ENCODE peak calls at places on chromosomes 13 and 19, in four cellular contexts. One of them, this sample, is unnamed.
A peak's percentile ranks its signal among the peaks of the same experiment; 100 is the strongest.

GRCh38 chr13:95367309-95367843 is 66.1 kb upstream of the ABCC4 start:
- DNase-seq in breast epithelium: no peak
- DNase-seq in transverse colon: no peak
- DNase-seq in GM13976: no peak
- DNase-seq in this sample: no peak

GRCh38 chr19:58395220-58395978 is at the start of gene RNF225:
- DNase-seq in GM13976: no peak
- DNase-seq in breast epithelium: peak; percentile 73
- DNase-seq in transverse colon: peak; percentile 50
- DNase-seq in this sample: no peak

GRCh38 chr13:109154146-109154545 is 524.7 kb downstream of the MYO16 start:
- DNase-seq in GM13976: no peak
- DNase-seq in transverse colon: no peak
- DNase-seq in breast epithelium: no peak
- DNase-seq in this sample: no peak

GRCh38 chr19:11091343-11092153 is 2.3 kb downstream of the LDLR start:
- DNase-seq in GM13976: no peak
- DNase-seq in breast epithelium: peak; percentile 77
- DNase-seq in transverse colon: peak; percentile 79
- DNase-seq in this sample: no peak

GRCh38 chr19:2732157-2732725 is 7.6 kb downstream of the SLC39A3 start:
- DNase-seq in breast epithelium: no peak
- DNase-seq in transverse colon: no peak
- DNase-seq in GM13976: no peak
- DNase-seq in this sample: no peak

GRCh38 chr19:778910-779653 is 18.2 kb upstream of the PTBP1 start:
- DNase-seq in GM13976: no peak
- DNase-seq in breast epithelium: no peak
- DNase-seq in transverse colon: peak; percentile 38
- DNase-seq in this sample: peak; percentile 68

GRCh38 chr19:41552558-41552957 is 23.4 kb upstream of the CEACAM21 start:
- DNase-seq in breast epithelium: no peak
- DNase-seq in GM13976: no peak
- DNase-seq in transverse colon: peak; percentile 50
- DNase-seq in this sample: no peak

GRCh38 chr13:44470623-44471562 is 97.3 kb downstream of the SERP2 start:
- DNase-seq in transverse colon: no peak
- DNase-seq in breast epithelium: no peak
- DNase-seq in GM13976: no peak
- DNase-seq in this sample: no peak

GRCh38 chr13:40087021-40088002 is 431.9 kb downstream of the COG6 start:
- DNase-seq in breast epithelium: no peak
- DNase-seq in transverse colon: no peak
- DNase-seq in GM13976: no peak
- DNase-seq in this sample: no peak

GRCh38 chr19:8308891-8309291 is 733 bp upstream of the CD320 start:
- DNase-seq in transverse colon: no peak
- DNase-seq in GM13976: no peak
- DNase-seq in breast epithelium: peak; percentile 33
- DNase-seq in this sample: peak; percentile 47

GRCh38 chr19:55062735-55063491 is at the start of gene RDH13:
- DNase-seq in breast epithelium: peak; percentile 99
- DNase-seq in GM13976: peak; percentile 99
- DNase-seq in transverse colon: peak; percentile 98
- DNase-seq in this sample: peak; percentile 98

GRCh38 chr19:55063492-55063843 is 520 bp upstream of the RDH13 start:
- DNase-seq in transverse colon: no peak
- DNase-seq in GM13976: no peak
- DNase-seq in breast epithelium: no peak
- DNase-seq in this sample: no peak

GRCh38 chr19:55053735-55054134 is 9.2 kb downstream of the RDH13 start:
- DNase-seq in transverse colon: no peak
- DNase-seq in GM13976: no peak
- DNase-seq in breast epithelium: no peak
- DNase-seq in this sample: no peak

GRCh38 chr19:55056827-55057226 is 6.1 kb downstream of the RDH13 start:
- DNase-seq in transverse colon: no peak
- DNase-seq in GM13976: no peak
- DNase-seq in breast epithelium: no peak
- DNase-seq in this sample: no peak

DNA sequence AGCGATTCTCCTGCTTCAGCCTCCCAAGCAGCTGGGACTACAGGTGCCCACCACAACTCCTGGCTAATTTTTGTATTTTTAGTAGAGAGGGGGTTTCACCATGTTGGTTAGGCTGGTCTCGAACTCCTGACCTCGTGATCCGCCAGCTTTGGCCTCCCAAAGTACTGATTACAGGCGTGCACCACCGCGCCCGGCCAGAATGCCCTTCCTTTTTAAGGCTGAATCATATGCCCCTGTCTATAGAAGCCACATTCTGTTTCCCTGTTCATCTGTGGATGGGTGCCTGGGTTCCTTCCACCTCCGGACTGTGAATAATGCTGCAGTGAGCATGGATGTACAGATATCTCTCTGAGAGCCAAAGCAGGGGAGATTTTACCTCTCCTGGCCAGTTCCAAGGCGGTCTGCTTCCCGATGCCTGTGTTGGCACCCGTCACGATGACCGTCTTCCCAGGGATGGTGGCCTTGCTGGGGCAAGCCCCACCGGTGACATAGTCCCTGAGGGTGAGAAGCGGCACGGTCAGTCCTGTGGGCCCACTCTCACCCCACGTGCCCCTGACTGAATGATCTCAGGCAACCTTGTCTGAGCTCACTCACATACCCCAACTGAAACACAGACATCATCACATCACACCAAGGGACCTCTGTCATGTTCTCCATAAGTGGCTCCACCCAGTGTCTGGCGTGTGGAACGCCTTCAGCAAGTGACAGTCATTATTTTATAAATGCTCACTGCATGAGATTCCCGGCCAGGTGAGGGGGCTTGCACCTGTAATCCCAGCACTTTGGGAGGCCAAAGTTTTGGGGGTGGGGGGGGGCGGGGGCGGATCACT is 4.0 kb downstream of the RDH13 start:
- DNase-seq in transverse colon: no peak
- DNase-seq in breast epithelium: no peak
- DNase-seq in GM13976: no peak
- DNase-seq in this sample: no peak
- TF ChIP-seq CTCF in transverse colon: no peak
- TF ChIP-seq CTCF in breast epithelium: no peak
- TF ChIP-seq CTCF in GM13976: no peak
- TF ChIP-seq CTCF in this sample: no peak

GRCh38 chr13:80928241-80928640 is 587.3 kb upstream of the SPRY2 start:
- DNase-seq in GM13976: no peak
- DNase-seq in breast epithelium: no peak
- DNase-seq in transverse colon: no peak
- DNase-seq in this sample: no peak

GRCh38 chr13:80924596-80924995 is 583.7 kb upstream of the SPRY2 start:
- DNase-seq in GM13976: no peak
- DNase-seq in breast epithelium: no peak
- DNase-seq in transverse colon: no peak
- DNase-seq in this sample: no peak

GRCh38 chr13:80921556-80921955 is 580.6 kb upstream of the SPRY2 start:
- DNase-seq in GM13976: no peak
- DNase-seq in breast epithelium: no peak
- DNase-seq in transverse colon: no peak
- DNase-seq in this sample: no peak

GRCh38 chr13:80921971-80922370 is 581.0 kb upstream of the SPRY2 start:
- DNase-seq in breast epithelium: no peak
- DNase-seq in GM13976: no peak
- DNase-seq in transverse colon: no peak
- DNase-seq in this sample: no peak

DNA sequence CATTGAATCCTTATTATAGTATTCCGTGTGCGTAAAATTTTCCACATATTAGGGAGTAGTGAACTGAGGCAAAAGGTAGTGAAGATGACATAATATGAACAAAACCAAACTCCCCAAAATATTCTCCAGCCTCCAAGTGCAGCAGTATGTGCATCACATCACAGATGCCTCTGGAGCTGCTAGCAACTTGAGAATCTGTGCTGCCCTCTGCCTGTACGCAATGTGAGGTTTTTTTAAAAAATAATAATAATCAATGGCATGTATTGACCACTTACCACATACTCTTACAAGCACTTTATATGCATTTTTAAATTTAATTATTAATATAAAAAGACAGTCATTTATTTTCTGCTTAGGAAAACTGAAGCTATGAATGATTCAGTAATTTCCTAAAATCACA is 583.0 kb upstream of the SPRY2 start:
- DNase-seq in GM13976: no peak
- DNase-seq in transverse colon: no peak
- DNase-seq in breast epithelium: no peak
- DNase-seq in this sample: no peak
- TF ChIP-seq CTCF in GM13976: no peak
- TF ChIP-seq CTCF in transverse colon: no peak
- TF ChIP-seq CTCF in breast epithelium: no peak
- TF ChIP-seq CTCF in this sample: peak; percentile 54

GRCh38 chr13:102089177-102089576 is 312.7 kb downstream of the FGF14 start:
- DNase-seq in transverse colon: no peak
- DNase-seq in GM13976: no peak
- DNase-seq in breast epithelium: no peak
- DNase-seq in this sample: no peak
- TF ChIP-seq CTCF in transverse colon: no peak
- TF ChIP-seq CTCF in GM13976: no peak
- TF ChIP-seq CTCF in breast epithelium: no peak
- TF ChIP-seq CTCF in this sample: peak; percentile 53

GRCh38 chr19:29664753-29665214 is 477 bp upstream of the PLEKHF1 start:
- DNase-seq in transverse colon: no peak
- DNase-seq in breast epithelium: no peak
- DNase-seq in GM13976: no peak
- DNase-seq in this sample: no peak
- TF ChIP-seq CTCF in transverse colon: no peak
- TF ChIP-seq CTCF in breast epithelium: no peak
- TF ChIP-seq CTCF in GM13976: peak; percentile 19
- TF ChIP-seq CTCF in this sample: no peak

GRCh38 chr19:12137541-12137940 is 2.6 kb downstream of the ZNF20 start:
- DNase-seq in GM13976: no peak
- DNase-seq in breast epithelium: no peak
- DNase-seq in transverse colon: no peak
- DNase-seq in this sample: no peak

GRCh38 chr19:12139885-12140544 is at the start of gene ZNF20:
- DNase-seq in transverse colon: peak; percentile 98
- DNase-seq in breast epithelium: peak; percentile 98
- DNase-seq in GM13976: peak; percentile 96
- DNase-seq in this sample: peak; percentile 96

GRCh38 chr19:12140545-12141404 is 625 bp upstream of the ZNF20 start:
- DNase-seq in GM13976: peak; percentile 78
- DNase-seq in breast epithelium: peak; percentile 91
- DNase-seq in transverse colon: peak; percentile 93
- DNase-seq in this sample: peak; percentile 85

GRCh38 chr19:12139309-12139708 is 841 bp downstream of the ZNF20 start:
- DNase-seq in GM13976: no peak
- DNase-seq in breast epithelium: no peak
- DNase-seq in transverse colon: no peak
- DNase-seq in this sample: no peak

GRCh38 chr19:12141405-12141736 is 1.2 kb upstream of the ZNF20 start:
- DNase-seq in GM13976: no peak
- DNase-seq in transverse colon: no peak
- DNase-seq in breast epithelium: no peak
- DNase-seq in this sample: no peak
- TF ChIP-seq CTCF in GM13976: no peak
- TF ChIP-seq CTCF in transverse colon: no peak
- TF ChIP-seq CTCF in breast epithelium: no peak
- TF ChIP-seq CTCF in this sample: peak; percentile 23

DNA sequence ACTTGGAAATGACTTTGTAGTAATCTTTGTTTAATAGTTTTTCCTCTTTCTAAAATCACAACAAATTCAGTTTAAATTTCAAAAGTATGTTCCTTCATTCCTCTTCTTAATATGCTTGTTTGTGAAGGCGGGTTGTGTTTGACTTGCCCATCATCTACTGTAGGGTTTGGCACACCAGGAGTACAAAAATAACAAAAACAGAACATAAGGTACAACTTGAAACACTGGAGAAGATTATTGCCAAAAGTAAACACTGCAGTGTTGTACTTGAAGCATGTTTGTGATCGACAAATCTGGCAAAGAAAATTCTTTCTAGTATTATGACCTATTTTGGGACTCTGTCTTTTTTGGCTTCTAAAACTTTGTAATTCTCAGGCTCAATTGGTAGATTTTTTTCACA is 518.6 kb downstream of the SLITRK5 start:
- DNase-seq in transverse colon: no peak
- DNase-seq in GM13976: no peak
- DNase-seq in breast epithelium: no peak
- DNase-seq in this sample: no peak
- TF ChIP-seq CTCF in transverse colon: no peak
- TF ChIP-seq CTCF in GM13976: no peak
- TF ChIP-seq CTCF in breast epithelium: no peak
- TF ChIP-seq CTCF in this sample: no peak

GRCh38 chr13:89361909-89362308 is 1690.7 kb downstream of the SLITRK5 start:
- DNase-seq in breast epithelium: no peak
- DNase-seq in transverse colon: no peak
- DNase-seq in GM13976: no peak
- DNase-seq in this sample: no peak
- TF ChIP-seq CTCF in breast epithelium: no peak
- TF ChIP-seq CTCF in transverse colon: no peak
- TF ChIP-seq CTCF in GM13976: no peak
- TF ChIP-seq CTCF in this sample: no peak

GRCh38 chr19:48311384-48311783 is 14.0 kb upstream of the EMP3 start:
- DNase-seq in transverse colon: no peak
- DNase-seq in breast epithelium: no peak
- DNase-seq in GM13976: no peak
- DNase-seq in this sample: no peak

GRCh38 chr19:48303367-48303766 is 22.0 kb upstream of the EMP3 start:
- DNase-seq in GM13976: no peak
- DNase-seq in breast epithelium: no peak
- DNase-seq in transverse colon: no peak
- DNase-seq in this sample: no peak

GRCh38 chr19:48303866-48304265 is 21.5 kb upstream of the EMP3 start:
- DNase-seq in GM13976: no peak
- DNase-seq in transverse colon: no peak
- DNase-seq in breast epithelium: no peak
- DNase-seq in this sample: no peak

GRCh38 chr19:48310227-48310626 is 15.1 kb upstream of the EMP3 start:
- DNase-seq in breast epithelium: no peak
- DNase-seq in GM13976: no peak
- DNase-seq in transverse colon: no peak
- DNase-seq in this sample: no peak

GRCh38 chr19:48308695-48309586 is 16.4 kb upstream of the EMP3 start:
- DNase-seq in GM13976: no peak
- DNase-seq in transverse colon: no peak
- DNase-seq in breast epithelium: no peak
- DNase-seq in this sample: no peak
- TF ChIP-seq CTCF in GM13976: no peak
- TF ChIP-seq CTCF in transverse colon: no peak
- TF ChIP-seq CTCF in breast epithelium: no peak
- TF ChIP-seq CTCF in this sample: peak; percentile 44